ENCODE peak calls at places on chromosome 10, in four cellular contexts. B, G, A and L are unnamed samples. For H3K36me3, the result is how much of the 10 kb centered on the place peaks cover.

GRCh38 chr10:33460461-33461294 is 126.2 kb upstream of the NRP1 start:
- DNase-seq in B (peak), G (no peak), A (peak), L (peak)

GRCh38 chr10:33309410-33309809 is 25.1 kb downstream of the NRP1 start:
- DNase-seq in B (no peak), G (no peak), A (no peak), L (no peak)

GRCh38 chr10:70477661-70478162 is 855 bp upstream of the PALD1 start:
- DNase-seq in B (no peak), G (no peak), A (no peak), L (no peak)

GRCh38 chr10:52632591-52632990 is 140.0 kb downstream of the MBL2 start:
- DNase-seq in B (no peak), G (no peak), A (no peak), L (no peak)

GRCh38 chr10:51685768-51686167 is 13.6 kb downstream of the CSTF2T start:
- DNase-seq in B (no peak), G (peak), A (peak), L (peak)

GRCh38 chr10:24360286-24361127 is 151.6 kb downstream of the KIAA1217 start:
- DNase-seq in B (peak), G (peak), A (peak), L (peak)

GRCh38 chr10:36494386-36494785 is 631.0 kb upstream of the ANKRD30A start:
- DNase-seq in B (no peak), G (no peak), A (peak), L (peak)

GRCh38 chr10:16953270-16953669 is 136.0 kb upstream of the RSU1 start:
- DNase-seq in B (no peak), G (no peak), A (no peak), L (no peak)

GRCh38 chr10:132541601-132542011 is 4.0 kb downstream of the INPP5A start:
- DNase-seq in B (no peak), G (no peak), A (no peak), L (no peak)

GRCh38 chr10:116395223-116395985 is 32.2 kb upstream of the PNLIPRP3 start:
- DNase-seq in B (no peak), G (no peak), A (no peak), L (no peak)

GRCh38 chr10:75395171-75395954 is 6.2 kb downstream of the ZNF503 start:
- DNase-seq in B (peak), G (peak), A (peak), L (no peak)

GRCh38 chr10:5545011-5545410 is 20.2 kb downstream of the CALML3 start:
- DNase-seq in B (no peak), G (no peak), A (no peak), L (no peak)

GRCh38 chr10:31776159-31776558 is 152.5 kb downstream of the ARHGAP12 start:
- DNase-seq in B (no peak), G (no peak), A (no peak), L (no peak)

GRCh38 chr10:80191589-80192270 is 13.6 kb downstream of the ANXA11 start:
- DNase-seq in B (no peak), G (no peak), A (no peak), L (no peak)

GRCh38 chr10:100346351-100346764 is 675 bp upstream of the SCD start:
- DNase-seq in B (peak), G (peak), A (peak), L (peak)

GRCh38 chr10:113987805-113988204 is 55.9 kb upstream of the ADRB1 start:
- DNase-seq in B (no peak), G (no peak), A (peak), L (peak)

GRCh38 chr10:91090761-91091529 is 129.5 kb upstream of the PCGF5 start:
- DNase-seq in B (no peak), G (no peak), A (peak), L (no peak)

GRCh38 chr10:70634011-70634410 is 31.5 kb upstream of the PRF1 start:
- DNase-seq in B (no peak), G (no peak), A (no peak), L (no peak)

GRCh38 chr10:103382769-103383168 is 13.5 kb downstream of the ATP5MK start:
- DNase-seq in B (no peak), G (no peak), A (no peak), L (no peak)
- H3K36me3 ChIP-seq in B (under half), G (half or more), A (under half), L (under half)

GRCh38 chr10:8386781-8387180 is 332.3 kb downstream of the GATA3 start:
- DNase-seq in B (no peak), G (no peak), A (no peak), L (no peak)
- H3K36me3 ChIP-seq in B (under half), G (under half), A (under half), L (under half)

GRCh38 chr10:118725784-118726507 is 28.8 kb downstream of the CACUL1 start:
- DNase-seq in B (no peak), G (no peak), A (peak), L (peak)

GRCh38 chr10:118729641-118730258 is 25.0 kb downstream of the CACUL1 start:
- DNase-seq in B (no peak), G (no peak), A (no peak), L (no peak)

GRCh38 chr10:118730699-118731456 is 23.9 kb downstream of the CACUL1 start:
- DNase-seq in B (no peak), G (no peak), A (no peak), L (no peak)

GRCh38 chr10:118732253-118733194 is 22.2 kb downstream of the CACUL1 start:
- DNase-seq in B (no peak), G (no peak), A (no peak), L (no peak)

GRCh38 chr10:118729200-118729599 is 25.6 kb downstream of the CACUL1 start:
- DNase-seq in B (no peak), G (no peak), A (no peak), L (no peak)
- H3K36me3 ChIP-seq in B (under half), G (under half), A (under half), L (under half)

DNA sequence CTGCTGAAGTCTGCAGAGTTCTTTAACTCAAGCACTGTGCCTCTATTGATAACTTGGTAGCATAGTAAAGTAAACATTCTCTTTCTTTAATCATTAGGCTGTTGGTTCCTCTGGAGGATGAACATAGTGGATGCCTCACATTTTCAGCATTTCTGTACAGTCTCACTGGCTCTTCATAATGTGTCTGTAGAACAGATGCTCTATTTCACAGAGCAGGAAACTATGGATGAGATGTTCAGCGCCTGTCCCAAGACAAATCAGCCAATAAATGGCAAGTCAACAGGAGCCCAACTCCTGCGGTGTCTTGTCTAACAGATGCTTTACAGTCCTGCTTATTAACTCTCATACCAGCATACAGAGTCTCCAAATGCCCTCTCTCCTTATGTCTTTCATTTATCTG is 36.5 kb downstream of the NRBF2 start:
- DNase-seq in B (no peak), G (no peak), A (no peak), L (no peak)
- H3K36me3 ChIP-seq in B (under half), G (under half), A (under half), L (under half)

GRCh38 chr10:818526-819220 is 112.8 kb downstream of the LARP4B start:
- DNase-seq in B (no peak), G (no peak), A (no peak), L (no peak)
- H3K36me3 ChIP-seq in B (half or more), G (half or more), A (under half), L (half or more)

DNA sequence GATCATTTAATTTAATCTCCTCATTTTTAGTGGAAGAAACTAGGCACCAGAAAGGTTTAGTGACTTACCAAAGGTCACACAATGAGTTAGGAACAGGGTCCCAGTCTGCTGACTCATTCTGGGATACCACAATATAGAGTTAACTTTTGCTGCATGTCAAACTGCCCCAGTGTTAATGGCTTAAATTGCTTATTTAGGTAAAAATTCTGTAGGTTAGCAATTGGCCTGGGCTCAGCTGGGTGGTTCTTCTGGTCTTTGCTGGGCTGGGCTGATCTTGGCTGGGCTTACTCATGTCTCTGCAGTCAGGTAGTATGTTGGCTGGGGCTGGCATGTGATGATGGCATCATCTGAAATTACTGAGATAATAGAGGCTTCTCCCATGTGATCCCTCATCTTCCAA is 111.6 kb downstream of the EMX2 start:
- DNase-seq in B (no peak), G (no peak), A (no peak), L (no peak)
- H3K36me3 ChIP-seq in B (under half), G (under half), A (under half), L (under half)

GRCh38 chr10:105187243-105187642 is 546.2 kb downstream of the SORCS3 start:
- DNase-seq in B (no peak), G (no peak), A (no peak), L (no peak)
- H3K36me3 ChIP-seq in B (under half), G (under half), A (under half), L (under half)

GRCh38 chr10:122830273-122830964 is 15.2 kb downstream of the CUZD1 start:
- DNase-seq in B (no peak), G (no peak), A (no peak), L (no peak)

GRCh38 chr10:122839505-122839904 is 6.2 kb downstream of the CUZD1 start:
- DNase-seq in B (no peak), G (no peak), A (no peak), L (no peak)

GRCh38 chr10:122838880-122839279 is 6.8 kb downstream of the CUZD1 start:
- DNase-seq in B (no peak), G (no peak), A (no peak), L (no peak)

GRCh38 chr10:122830965-122831353 is 14.7 kb downstream of the CUZD1 start:
- DNase-seq in B (no peak), G (no peak), A (no peak), L (no peak)

DNA sequence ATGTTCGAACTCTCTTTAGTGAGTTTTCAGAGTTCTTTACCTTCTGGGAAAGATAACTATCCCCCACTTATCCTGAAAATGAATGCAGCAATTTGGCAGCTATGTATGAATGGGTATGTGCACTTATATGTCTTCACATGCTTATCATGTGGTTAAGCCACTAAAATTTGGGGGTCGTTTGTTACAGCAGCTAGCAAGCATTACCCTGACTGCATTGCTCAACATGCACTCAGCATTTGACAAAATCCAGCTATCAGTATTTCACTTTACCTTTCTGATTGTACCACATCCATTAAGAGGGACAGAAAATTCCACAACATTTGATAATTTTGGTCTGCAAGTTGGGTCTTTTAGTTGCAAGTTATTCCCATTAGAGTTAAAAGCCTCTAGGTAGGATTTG is 9.7 kb downstream of the CUZD1 start:
- DNase-seq in B (no peak), G (no peak), A (no peak), L (no peak)
- H3K36me3 ChIP-seq in B (under half), G (under half), A (under half), L (under half)